ENCODE peak calls at places on chromosomes 16 and 17, in four cellular contexts. K is GM13976, Z is progenitor cell of endocrine pancreas, Y is right atrium auricular region. M is an unnamed sample.

GRCh38 chr16:9092963-9093477 is 1.6 kb downstream of the HAPSTR1 start:
- DNase-seq in K (no peak), Y (no peak), Z (peak), M (no peak)

GRCh38 chr16:59593256-59593655 is 859.1 kb upstream of the GOT2 start:
- DNase-seq in Y (no peak), K (no peak), Z (no peak), M (no peak)

GRCh38 chr16:68951991-68952877 is 108.9 kb downstream of the TANGO6 start:
- DNase-seq in K (no peak), Z (no peak), Y (no peak), M (no peak)

GRCh38 chr17:75428775-75429469 is 23.4 kb upstream of the GRB2 start:
- DNase-seq in Y (no peak), Z (no peak), K (no peak), M (no peak)

GRCh38 chr17:49907279-49907678 is 59.4 kb upstream of the TAC4 start:
- DNase-seq in Y (no peak), Z (no peak), K (no peak), M (no peak)

GRCh38 chr16:66678314-66678713 is 18.2 kb downstream of the CMTM4 start:
- DNase-seq in K (no peak), Y (no peak), Z (no peak), M (no peak)

GRCh38 chr17:83081561-83082201 is 2.3 kb downstream of the METRNL start:
- DNase-seq in K (peak), Y (peak), Z (no peak), M (peak)

GRCh38 chr17:2687074-2687418 is 24.5 kb downstream of the CLUH start:
- DNase-seq in K (no peak), Y (no peak), Z (no peak), M (no peak)

GRCh38 chr16:19809121-19809635 is 75.5 kb downstream of the GPRC5B start:
- DNase-seq in Y (no peak), Z (no peak), K (no peak), M (no peak)

GRCh38 chr17:82804442-82805191 is 35.2 kb downstream of the ZNF750 start:
- DNase-seq in Y (peak), Z (no peak), K (no peak), M (no peak)

GRCh38 chr16:58462997-58463891 is 36.7 kb upstream of the NDRG4 start:
- DNase-seq in Y (no peak), Z (peak), K (peak), M (peak)

GRCh38 chr16:22027633-22028032 is 19.7 kb downstream of the MOSMO start:
- DNase-seq in Y (no peak), K (peak), Z (no peak), M (no peak)

GRCh38 chr16:85028638-85029412 is 1.2 kb downstream of the KIAA0513 start:
- DNase-seq in Y (no peak), Z (no peak), K (peak), M (peak)

GRCh38 chr17:27477971-27478684 is 21.9 kb downstream of the KSR1 start:
- DNase-seq in Y (no peak), K (no peak), Z (no peak), M (no peak)

GRCh38 chr16:77191259-77191969 is 424 bp downstream of the MON1B start:
- DNase-seq in Z (no peak), Y (no peak), K (no peak), M (peak)

GRCh38 chr16:56470232-56470631 is 18.9 kb downstream of the OGFOD1 start:
- DNase-seq in Y (no peak), Z (no peak), K (no peak), M (no peak)

GRCh38 chr16:47884131-47884725 is 271.6 kb downstream of the ABCC12 start:
- DNase-seq in Z (no peak), Y (no peak), K (no peak), M (no peak)

GRCh38 chr17:66175892-66176291 is 16.0 kb downstream of the CEP112 start:
- DNase-seq in Y (no peak), K (no peak), Z (no peak), M (no peak)

GRCh38 chr16:23385441-23385840 is 67.5 kb downstream of the COG7 start:
- DNase-seq in K (no peak), Y (no peak), Z (no peak), M (no peak)

GRCh38 chr17:1423456-1424135 is 23.6 kb upstream of the YWHAE start:
- DNase-seq in Z (no peak), K (no peak), Y (no peak), M (no peak)

GRCh38 chr17:82287849-82288601 is 14.5 kb upstream of the CSNK1D start:
- DNase-seq in Z (no peak), K (no peak), Y (no peak), M (no peak)

GRCh38 chr16:2333772-2334379 is 6.7 kb downstream of the ABCA3 start:
- DNase-seq in Y (no peak), K (no peak), Z (no peak), M (no peak)

GRCh38 chr17:32976131-32976530 is 15.5 kb upstream of the SPACA3 start:
- DNase-seq in Y (no peak), K (no peak), Z (no peak), M (no peak)

GRCh38 chr16:57865746-57866528 is 63.6 kb upstream of the KIFC3 start:
- DNase-seq in Y (no peak), Z (no peak), K (no peak), M (no peak)

GRCh38 chr17:60315650-60316049 is 76.3 kb downstream of the USP32 start:
- DNase-seq in K (no peak), Z (no peak), Y (no peak), M (no peak)

GRCh38 chr16:73026754-73027654 is 20.9 kb downstream of the ZFHX3 start:
- DNase-seq in K (no peak), Y (no peak), Z (no peak), M (no peak)

GRCh38 chr17:10737786-10738185 is 8.0 kb upstream of the TMEM220 start:
- DNase-seq in Y (no peak), Z (no peak), K (no peak), M (no peak)

GRCh38 chr17:63531022-63531965 is 8.1 kb downstream of the KCNH6 start:
- DNase-seq in Z (no peak), Y (no peak), K (no peak), M (no peak)

GRCh38 chr17:63528183-63528582 is 5.0 kb downstream of the KCNH6 start:
- DNase-seq in Y (no peak), K (no peak), Z (no peak), M (no peak)

GRCh38 chr17:63526861-63527260 is 3.7 kb downstream of the KCNH6 start:
- DNase-seq in Y (no peak), Z (no peak), K (no peak), M (no peak)

GRCh38 chr17:63530557-63531021 is 7.4 kb downstream of the KCNH6 start:
- DNase-seq in Y (no peak), Z (no peak), K (no peak), M (no peak)

DNA sequence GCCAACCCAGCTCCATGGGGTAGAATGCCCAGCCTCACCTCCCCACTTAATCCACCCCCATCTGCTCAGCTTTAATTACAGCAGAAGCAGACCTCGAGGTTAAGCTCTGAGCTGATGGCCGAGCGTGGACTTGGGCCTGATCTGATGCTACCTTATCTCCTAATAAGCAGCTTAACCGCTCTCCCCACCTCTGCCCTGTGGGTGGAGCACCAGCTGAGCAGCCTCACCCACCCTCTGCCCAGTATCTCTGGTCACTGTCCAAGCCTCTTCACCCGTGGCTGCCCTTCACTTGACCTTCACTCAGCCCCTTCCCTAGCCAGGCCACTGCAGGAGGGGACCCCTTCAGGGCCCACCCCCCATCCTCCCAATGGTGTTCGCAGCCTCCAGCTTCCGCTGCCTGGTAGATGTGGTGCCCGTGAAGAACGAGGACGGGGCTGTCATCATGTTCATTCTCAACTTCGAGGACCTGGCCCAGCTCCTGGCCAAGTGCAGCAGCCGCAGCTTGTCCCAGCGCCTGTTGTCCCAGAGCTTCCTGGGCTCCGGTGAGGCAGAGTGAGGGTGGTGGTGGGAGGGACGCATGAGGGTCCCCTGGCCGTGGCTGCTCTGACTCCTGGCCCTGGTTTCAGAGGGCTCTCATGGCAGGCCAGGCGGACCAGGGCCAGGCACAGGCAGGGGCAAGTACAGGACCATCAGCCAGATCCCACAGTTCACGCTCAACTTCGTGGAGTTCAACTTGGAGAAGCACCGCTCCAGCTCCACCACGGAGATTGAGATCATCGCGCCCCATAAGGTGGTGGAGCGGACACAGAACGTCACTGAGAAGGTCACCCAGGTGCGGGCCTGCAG is 6.8 kb downstream of the KCNH6 start:
- DNase-seq in K (no peak), Z (no peak), Y (no peak), M (no peak)
- TF ChIP-seq CTCF in K (no peak), Z (no peak), Y (no peak), M (no peak)

GRCh38 chr17:45398800-45399199 is 33.9 kb downstream of the ARHGAP27 start:
- DNase-seq in K (no peak), Z (no peak), Y (no peak), M (no peak)
- TF ChIP-seq CTCF in K (no peak), Z (no peak), Y (peak), M (no peak)

GRCh38 chr17:17058304-17058703 is 16.0 kb downstream of the MPRIP start:
- DNase-seq in Z (no peak), K (no peak), Y (no peak), M (no peak)
- TF ChIP-seq CTCF in Z (no peak), K (no peak), Y (no peak), M (no peak)

GRCh38 chr16:78705694-78706093 is 606.2 kb downstream of the WWOX start:
- DNase-seq in K (peak), Z (no peak), Y (no peak), M (peak)
- TF ChIP-seq CTCF in K (peak), Z (peak), Y (peak), M (peak)

GRCh38 chr17:41775394-41776226 is 10.9 kb downstream of the JUP start:
- DNase-seq in Y (no peak), K (no peak), Z (no peak), M (no peak)
- TF ChIP-seq CTCF in Y (no peak), K (no peak), Z (no peak), M (no peak)

M was measured in GM20000.